ENCODE peak calls at places on chromosomes 2 and 18, in five cellular contexts. R is fibroblast of lung, L is A673, N is BE2C, E is psoas muscle. G is an unnamed sample.

GRCh38 chr2:17960925-17961324 is 82.5 kb downstream of the KCNS3 start:
- DNase-seq in L (no peak), N (no peak), E (no peak), R (no peak), G (no peak)

GRCh38 chr2:114812261-114812660 is 369.8 kb downstream of the DPP10 start:
- DNase-seq in E (no peak), N (no peak), R (no peak), L (no peak), G (no peak)

GRCh38 chr2:31748041-31748440 is 167.3 kb upstream of the SRD5A2 start:
- DNase-seq in L (no peak), N (no peak), E (no peak), R (no peak), G (no peak)

GRCh38 chr2:84495539-84496146 is 20.7 kb upstream of the DNAH6 start:
- DNase-seq in L (peak), R (peak), E (no peak), N (no peak), G (no peak)

GRCh38 chr2:233811732-233812131 is 33.6 kb downstream of the MROH2A start:
- DNase-seq in L (no peak), E (no peak), N (no peak), R (no peak), G (peak)

GRCh38 chr2:176494949-176495353 is 225.7 kb downstream of the MTX2 start:
- DNase-seq in R (no peak), L (no peak), E (peak), N (no peak), G (no peak)

GRCh38 chr2:64625352-64626145 is 28.2 kb downstream of the SERTAD2 start:
- DNase-seq in E (no peak), R (no peak), N (no peak), L (no peak), G (no peak)

GRCh38 chr2:199460101-199460671 is 2.4 kb upstream of the SATB2 start:
- DNase-seq in N (no peak), L (peak), R (peak), E (no peak), G (no peak)

GRCh38 chr2:130328710-130329109 is 14.0 kb upstream of the IMP4 start:
- DNase-seq in N (no peak), E (no peak), R (peak), L (no peak), G (no peak)

GRCh38 chr2:239208470-239209180 is 192.2 kb downstream of the HDAC4 start:
- DNase-seq in L (no peak), E (no peak), R (no peak), N (no peak), G (no peak)

GRCh38 chr2:209773377-209773776 is 1.7 kb downstream of the UNC80 start:
- DNase-seq in R (no peak), E (no peak), L (no peak), N (no peak), G (no peak)

GRCh38 chr2:58364098-58364497 is 123.0 kb upstream of the FANCL start:
- DNase-seq in N (no peak), R (no peak), E (no peak), L (no peak), G (no peak)

GRCh38 chr2:182043021-182043420 is 57.4 kb downstream of the PPP1R1C start:
- DNase-seq in R (no peak), N (no peak), L (no peak), E (no peak), G (no peak)

GRCh38 chr2:72198532-72199241 is 51.0 kb upstream of the CYP26B1 start:
- DNase-seq in N (no peak), L (peak), E (no peak), R (peak), G (no peak)
- TF ChIP-seq CTCF in N (no peak), L (peak), E (no peak), R (peak), G (no peak)

DNA sequence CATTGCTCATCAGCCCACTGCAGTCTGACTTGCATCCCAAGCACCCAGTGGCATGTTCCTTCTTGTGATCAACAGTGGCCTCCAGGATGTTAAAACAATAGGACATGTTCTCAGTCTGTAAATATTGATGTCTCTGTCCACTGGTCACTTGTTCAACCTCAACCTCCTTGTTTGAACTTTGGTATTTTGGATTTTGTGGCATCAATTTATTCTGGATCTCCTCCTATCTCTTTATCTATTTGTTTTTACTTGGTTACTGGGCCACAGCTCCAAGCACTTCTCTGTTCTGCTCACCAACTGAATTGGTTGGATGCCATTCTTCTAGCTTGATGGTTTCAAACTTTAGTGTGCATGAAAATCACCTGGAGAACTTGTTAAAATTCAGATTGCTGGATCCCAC is 1414.8 kb upstream of the CELF4 start:
- DNase-seq in N (no peak), E (no peak), L (no peak), R (no peak), G (no peak)
- TF ChIP-seq CTCF in N (no peak), E (no peak), L (no peak), R (no peak), G (no peak)

GRCh38 chr2:29317077-29317517 is 201.9 kb downstream of the CLIP4 start:
- DNase-seq in R (peak), L (no peak), N (no peak), E (no peak), G (no peak)

GRCh38 chr2:29311458-29311857 is 196.2 kb downstream of the CLIP4 start:
- DNase-seq in R (no peak), E (no peak), L (no peak), N (no peak), G (no peak)

GRCh38 chr2:29310665-29311348 is 195.6 kb downstream of the CLIP4 start:
- DNase-seq in R (no peak), L (no peak), E (no peak), N (no peak), G (no peak)

GRCh38 chr2:29317801-29318485 is 202.7 kb downstream of the CLIP4 start:
- DNase-seq in L (no peak), R (no peak), N (no peak), E (no peak), G (no peak)

GRCh38 chr2:29314816-29315571 is 199.8 kb downstream of the CLIP4 start:
- DNase-seq in L (peak), E (no peak), N (peak), R (peak), G (no peak)
- TF ChIP-seq CTCF in L (peak), E (no peak), N (peak), R (no peak), G (peak)

GRCh38 chr2:115946891-115947290 is 1504.5 kb downstream of the DPP10 start:
- DNase-seq in L (no peak), R (no peak), N (no peak), E (no peak), G (no peak)
- TF ChIP-seq CTCF in L (no peak), R (no peak), N (no peak), E (no peak), G (no peak)